ENCODE peak calls at places on chromosome X, in eight cellular contexts. C, F, S, K, M, B, E and Q are unnamed samples.

GRCh38 chrX:34918856-34919255 is 23.7 kb upstream of the FAM47B start:
- DNase-seq in C (no peak), F (no peak), S (peak; percentile 9), K (peak; percentile 42), M (peak; percentile 70), B (no peak), E (peak; percentile 58), Q (no peak)

GRCh38 chrX:39299615-39300014 is 498.4 kb downstream of the MID1IP1 start:
- DNase-seq in C (no peak), F (no peak), S (no peak), K (no peak), M (no peak), B (no peak), E (no peak), Q (no peak)

GRCh38 chrX:134173541-134174272 is 63.3 kb upstream of the CCDC160 start:
- DNase-seq in C (no peak), F (peak; percentile 32), S (no peak), K (no peak), M (peak; percentile 76), B (peak; percentile 10), E (no peak), Q (no peak)

GRCh38 chrX:46180258-46180687 is 364.9 kb downstream of the ZNF674 start:
- DNase-seq in C (no peak), F (peak; percentile 24), S (no peak), K (peak; percentile 98), M (peak; percentile 64), B (no peak), E (peak; percentile 46), Q (no peak)

GRCh38 chrX:154135458-154136229 is 8.4 kb upstream of the OPN1LW start:
- DNase-seq in C (no peak), F (peak; percentile 35), S (peak; percentile 14), K (no peak), M (no peak), B (no peak), E (no peak), Q (no peak)

GRCh38 chrX:154458116-154458953 is at the start of gene PLXNA3:
- DNase-seq in C (no peak), F (peak; percentile 59), S (no peak), K (peak; percentile 31), M (peak; percentile 68), B (peak; percentile 80), E (peak; percentile 28), Q (peak; percentile 91)

GRCh38 chrX:133985164-133986007 is at the start of gene GPC3:
- DNase-seq in C (no peak), F (peak; percentile 34), S (no peak), K (no peak), M (peak; percentile 90), B (peak; percentile 32), E (no peak), Q (peak; percentile 44)

GRCh38 chrX:1086444-1087409 is 125.7 kb downstream of the CRLF2 start:
- DNase-seq in C (no peak), F (no peak), S (no peak), K (peak; percentile 16), M (no peak), B (no peak), E (peak; percentile 27), Q (no peak)

GRCh38 chrX:12956704-12957541 is 18.0 kb upstream of the TMSB4X start:
- DNase-seq in C (no peak), F (peak; percentile 74), S (no peak), K (peak; percentile 33), M (no peak), B (peak; percentile 70), E (peak; percentile 70), Q (peak; percentile 67)

GRCh38 chrX:136694491-136695087 is 46.6 kb downstream of the CD40LG start:
- DNase-seq in C (no peak), F (peak; percentile 17), S (no peak), K (peak; percentile 51), M (peak; percentile 50), B (peak; percentile 54), E (peak; percentile 52), Q (peak; percentile 32)

GRCh38 chrX:3697701-3698279 is 15.7 kb downstream of the PRKX start:
- DNase-seq in C (peak; percentile 14), F (no peak), S (peak; percentile 95), K (peak; percentile 48), M (peak; percentile 53), B (no peak), E (peak; percentile 89), Q (no peak)

GRCh38 chrX:13357925-13358324 is 38.1 kb upstream of the ATXN3L start:
- DNase-seq in C (peak; percentile 19), F (no peak), S (no peak), K (peak; percentile 67), M (no peak), B (no peak), E (peak; percentile 59), Q (no peak)

DNA sequence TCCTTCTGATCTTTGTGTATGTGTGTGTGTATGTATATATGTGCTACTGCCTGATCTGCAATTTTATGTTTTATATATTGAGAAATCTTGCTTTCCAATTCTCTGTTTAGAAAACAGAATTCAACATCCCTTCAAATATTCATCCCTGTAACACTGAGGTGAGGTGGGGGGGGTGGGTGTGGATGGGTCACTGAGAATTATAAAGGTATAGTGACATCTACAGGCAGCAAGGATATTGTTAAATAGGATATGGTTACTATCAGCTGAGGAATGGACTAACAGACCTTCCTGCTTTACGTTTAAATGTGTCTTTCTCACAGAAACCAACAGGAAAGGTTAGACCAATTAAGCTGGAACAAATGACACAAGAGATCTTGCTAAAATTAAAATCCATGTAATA is 19.0 kb upstream of the MAGEB2 start:
- DNase-seq in C (no peak), F (no peak), S (no peak), K (no peak), M (peak; percentile 54), B (no peak), E (peak; percentile 26), Q (peak; percentile 4)
- TF ChIP-seq CTCF in C (no peak), F (no peak), S (peak; percentile 33), K (peak; percentile 22), M (peak; percentile 75), B (no peak), E (peak; percentile 28), Q (no peak)

GRCh38 chrX:145190801-145191389 is 56.4 kb upstream of the SPANXN1 start:
- DNase-seq in C (no peak), F (no peak), S (no peak), K (peak; percentile 1), M (no peak), B (no peak), E (peak; percentile 57), Q (no peak)
- TF ChIP-seq CTCF in C (no peak), F (peak; percentile 28), S (peak; percentile 45), K (peak; percentile 44), M (peak; percentile 71), B (peak; percentile 21), E (peak; percentile 58), Q (no peak)

GRCh38 chrX:123513585-123514278 is 219.1 kb downstream of the THOC2 start:
- DNase-seq in C (no peak), F (no peak), S (no peak), K (no peak), M (no peak), B (no peak), E (no peak), Q (no peak)
- TF ChIP-seq CTCF in C (no peak), F (no peak), S (no peak), K (no peak), M (no peak), B (no peak), E (no peak), Q (no peak)

GRCh38 chrX:43551590-43551989 is 104.5 kb upstream of the MAOA start:
- DNase-seq in C (no peak), F (no peak), S (no peak), K (no peak), M (peak; percentile 71), B (no peak), E (no peak), Q (no peak)

GRCh38 chrX:43556207-43556606 is 99.9 kb upstream of the MAOA start:
- DNase-seq in C (no peak), F (no peak), S (no peak), K (no peak), M (no peak), B (no peak), E (no peak), Q (no peak)

GRCh38 chrX:43552166-43552565 is 103.9 kb upstream of the MAOA start:
- DNase-seq in C (no peak), F (no peak), S (peak; percentile 39), K (no peak), M (no peak), B (no peak), E (peak; percentile 74), Q (no peak)

GRCh38 chrX:43557792-43558191 is 98.3 kb upstream of the MAOA start:
- DNase-seq in C (peak; percentile 42), F (peak; percentile 74), S (no peak), K (peak; percentile 41), M (peak; percentile 84), B (peak; percentile 38), E (peak; percentile 67), Q (peak; percentile 35)

DNA sequence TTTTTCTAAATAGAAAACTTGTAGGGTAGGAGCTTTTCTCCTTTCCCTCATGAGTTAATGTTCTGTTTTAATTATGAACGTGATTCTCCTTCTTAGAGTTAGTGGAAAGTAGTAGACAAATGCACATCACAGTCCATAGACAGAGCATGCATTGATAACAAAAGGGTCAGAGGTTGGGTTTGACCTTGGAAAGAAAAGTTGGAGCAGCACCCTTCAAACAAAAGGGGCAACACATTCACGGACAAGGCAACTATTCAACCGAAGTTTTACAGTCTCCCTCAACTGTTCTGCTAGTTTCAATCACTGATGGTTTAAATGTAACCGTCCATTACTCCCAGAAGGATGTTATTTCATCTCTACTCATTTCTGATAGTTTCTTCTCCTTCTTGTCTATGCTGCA is 103.4 kb upstream of the MAOA start:
- DNase-seq in C (no peak), F (no peak), S (no peak), K (no peak), M (no peak), B (no peak), E (no peak), Q (no peak)
- TF ChIP-seq CTCF in C (no peak), F (no peak), S (no peak), K (no peak), M (no peak), B (no peak), E (no peak), Q (no peak)

DNA sequence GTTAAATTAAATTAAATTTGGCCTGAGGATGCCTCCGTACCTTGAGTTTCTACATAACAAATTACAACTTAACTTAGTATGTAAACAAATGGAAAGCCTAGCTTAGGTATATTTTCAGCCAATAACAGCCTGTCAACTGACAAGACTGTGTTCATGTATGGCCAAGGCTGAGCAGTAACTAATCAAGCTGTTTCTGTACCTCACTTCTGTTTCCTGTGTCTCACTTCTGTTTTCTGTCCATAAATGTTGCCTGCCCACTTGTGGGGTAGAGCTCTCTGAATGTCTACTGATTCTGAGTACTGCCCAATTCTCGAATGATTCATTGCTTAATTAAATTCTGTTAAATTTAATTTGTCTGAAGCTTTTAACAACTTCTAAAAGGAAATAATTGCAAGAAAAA is 445.2 kb downstream of the PCDH11X start:
- DNase-seq in C (no peak), F (no peak), S (no peak), K (no peak), M (no peak), B (no peak), E (no peak), Q (no peak)
- TF ChIP-seq CTCF in C (no peak), F (no peak), S (no peak), K (no peak), M (no peak), B (no peak), E (no peak), Q (no peak)

GRCh38 chrX:8042304-8042703 is 115.1 kb upstream of the PNPLA4 start:
- DNase-seq in C (no peak), F (no peak), S (no peak), K (no peak), M (peak; percentile 59), B (no peak), E (peak; percentile 27), Q (no peak)
- TF ChIP-seq CTCF in C (no peak), F (no peak), S (peak; percentile 25), K (no peak), M (peak; percentile 72), B (no peak), E (peak; percentile 17), Q (no peak)

GRCh38 chrX:24241822-24242648 is 71.8 kb downstream of the SUPT20HL2 start:
- DNase-seq in C (no peak), F (peak; percentile 5), S (no peak), K (peak; percentile 18), M (peak; percentile 52), B (peak; percentile 44), E (peak; percentile 58), Q (peak; percentile 15)
- TF ChIP-seq CTCF in C (no peak), F (peak; percentile 42), S (peak; percentile 43), K (peak; percentile 31), M (peak; percentile 70), B (peak; percentile 28), E (peak; percentile 36), Q (peak; percentile 4)